ENCODE peak calls at places on chromosomes 4 and X, in eight cellular contexts. One of them, this sample, is unnamed.

GRCh38 chr4:35038079-35038805 is 1206.1 kb downstream of the ARAP2 start:
- DNase-seq in fibroblast of the aortic adventitia: no peak
- DNase-seq in IMR-90: no peak
- DNase-seq in NCI-H2227 treated with DMSO at 0.1 percent for 48 hours: no peak
- DNase-seq in B cell: no peak
- DNase-seq in breast epithelium: no peak
- DNase-seq in T-helper 1 cell: no peak
- DNase-seq in stimulated activated CD4-positive, alpha-beta T cell treated with anti-CD3 and anti-CD28 coated beads, Interleukin-1b, Interleukin-23, amount 100 ng/mL, for 24 hours: no peak
- DNase-seq in this sample: no peak

GRCh38 chrX:21875013-21875412 is 19.2 kb downstream of the YY2 start:
- DNase-seq in fibroblast of the aortic adventitia: peak; percentile 20
- DNase-seq in IMR-90: no peak
- DNase-seq in NCI-H2227 treated with DMSO at 0.1 percent for 48 hours: no peak
- DNase-seq in B cell: no peak
- DNase-seq in breast epithelium: no peak
- DNase-seq in T-helper 1 cell: no peak
- DNase-seq in stimulated activated CD4-positive, alpha-beta T cell treated with anti-CD3 and anti-CD28 coated beads, Interleukin-1b, Interleukin-23, amount 100 ng/mL, for 24 hours: no peak
- DNase-seq in this sample: no peak

GRCh38 chr4:39514888-39515401 is 12.3 kb downstream of the UGDH start:
- DNase-seq in fibroblast of the aortic adventitia: no peak
- DNase-seq in IMR-90: peak; percentile 66
- DNase-seq in NCI-H2227 treated with DMSO at 0.1 percent for 48 hours: no peak
- DNase-seq in B cell: no peak
- DNase-seq in breast epithelium: no peak
- DNase-seq in T-helper 1 cell: no peak
- DNase-seq in stimulated activated CD4-positive, alpha-beta T cell treated with anti-CD3 and anti-CD28 coated beads, Interleukin-1b, Interleukin-23, amount 100 ng/mL, for 24 hours: no peak
- DNase-seq in this sample: no peak

GRCh38 chrX:70504772-70505450 is 60.3 kb downstream of the DLG3 start:
- DNase-seq in fibroblast of the aortic adventitia: no peak
- DNase-seq in IMR-90: no peak
- DNase-seq in NCI-H2227 treated with DMSO at 0.1 percent for 48 hours: no peak
- DNase-seq in B cell: no peak
- DNase-seq in breast epithelium: no peak
- DNase-seq in T-helper 1 cell: no peak
- DNase-seq in stimulated activated CD4-positive, alpha-beta T cell treated with anti-CD3 and anti-CD28 coated beads, Interleukin-1b, Interleukin-23, amount 100 ng/mL, for 24 hours: no peak
- DNase-seq in this sample: no peak

GRCh38 chrX:47200385-47201150 is 6.9 kb downstream of the UBA1 start:
- DNase-seq in fibroblast of the aortic adventitia: peak; percentile 94
- DNase-seq in IMR-90: peak; percentile 65
- DNase-seq in NCI-H2227 treated with DMSO at 0.1 percent for 48 hours: peak; percentile 3
- DNase-seq in B cell: no peak
- DNase-seq in breast epithelium: peak; percentile 52
- DNase-seq in T-helper 1 cell: no peak
- DNase-seq in stimulated activated CD4-positive, alpha-beta T cell treated with anti-CD3 and anti-CD28 coated beads, Interleukin-1b, Interleukin-23, amount 100 ng/mL, for 24 hours: no peak
- DNase-seq in this sample: no peak

GRCh38 chr4:88743696-88744095 is 46.1 kb upstream of the NAP1L5 start:
- DNase-seq in fibroblast of the aortic adventitia: peak; percentile 67
- DNase-seq in IMR-90: peak; percentile 94
- DNase-seq in NCI-H2227 treated with DMSO at 0.1 percent for 48 hours: no peak
- DNase-seq in B cell: no peak
- DNase-seq in breast epithelium: no peak
- DNase-seq in T-helper 1 cell: no peak
- DNase-seq in stimulated activated CD4-positive, alpha-beta T cell treated with anti-CD3 and anti-CD28 coated beads, Interleukin-1b, Interleukin-23, amount 100 ng/mL, for 24 hours: no peak
- DNase-seq in this sample: no peak

GRCh38 chr4:166635367-166635766 is 598.9 kb downstream of the SPOCK3 start:
- DNase-seq in fibroblast of the aortic adventitia: no peak
- DNase-seq in IMR-90: no peak
- DNase-seq in NCI-H2227 treated with DMSO at 0.1 percent for 48 hours: no peak
- DNase-seq in B cell: no peak
- DNase-seq in breast epithelium: no peak
- DNase-seq in T-helper 1 cell: no peak
- DNase-seq in stimulated activated CD4-positive, alpha-beta T cell treated with anti-CD3 and anti-CD28 coated beads, Interleukin-1b, Interleukin-23, amount 100 ng/mL, for 24 hours: no peak
- DNase-seq in this sample: no peak

GRCh38 chr4:1154523-1155182 is 17.7 kb downstream of the SPON2 start:
- DNase-seq in fibroblast of the aortic adventitia: peak; percentile 56
- DNase-seq in IMR-90: peak; percentile 25
- DNase-seq in NCI-H2227 treated with DMSO at 0.1 percent for 48 hours: no peak
- DNase-seq in B cell: peak; percentile 37
- DNase-seq in breast epithelium: no peak
- DNase-seq in T-helper 1 cell: no peak
- DNase-seq in stimulated activated CD4-positive, alpha-beta T cell treated with anti-CD3 and anti-CD28 coated beads, Interleukin-1b, Interleukin-23, amount 100 ng/mL, for 24 hours: no peak
- DNase-seq in this sample: no peak

GRCh38 chr4:68344049-68344448 is 5.8 kb downstream of the YTHDC1 start:
- DNase-seq in fibroblast of the aortic adventitia: no peak
- DNase-seq in IMR-90: no peak
- DNase-seq in NCI-H2227 treated with DMSO at 0.1 percent for 48 hours: no peak
- DNase-seq in B cell: no peak
- DNase-seq in breast epithelium: no peak
- DNase-seq in T-helper 1 cell: no peak
- DNase-seq in stimulated activated CD4-positive, alpha-beta T cell treated with anti-CD3 and anti-CD28 coated beads, Interleukin-1b, Interleukin-23, amount 100 ng/mL, for 24 hours: no peak
- DNase-seq in this sample: no peak

GRCh38 chr4:99651811-99652545 is 5.7 kb downstream of the C4orf54 start:
- DNase-seq in fibroblast of the aortic adventitia: no peak
- DNase-seq in IMR-90: no peak
- DNase-seq in NCI-H2227 treated with DMSO at 0.1 percent for 48 hours: no peak
- DNase-seq in B cell: no peak
- DNase-seq in breast epithelium: no peak
- DNase-seq in T-helper 1 cell: no peak
- DNase-seq in stimulated activated CD4-positive, alpha-beta T cell treated with anti-CD3 and anti-CD28 coated beads, Interleukin-1b, Interleukin-23, amount 100 ng/mL, for 24 hours: no peak
- DNase-seq in this sample: no peak

GRCh38 chr4:153904011-153904410 is 115.1 kb upstream of the SFRP2 start:
- DNase-seq in fibroblast of the aortic adventitia: no peak
- DNase-seq in IMR-90: no peak
- DNase-seq in NCI-H2227 treated with DMSO at 0.1 percent for 48 hours: no peak
- DNase-seq in B cell: no peak
- DNase-seq in breast epithelium: no peak
- DNase-seq in T-helper 1 cell: no peak
- DNase-seq in stimulated activated CD4-positive, alpha-beta T cell treated with anti-CD3 and anti-CD28 coated beads, Interleukin-1b, Interleukin-23, amount 100 ng/mL, for 24 hours: no peak
- DNase-seq in this sample: no peak

GRCh38 chr4:169179609-169180526 is 90.9 kb downstream of the SH3RF1 start:
- DNase-seq in fibroblast of the aortic adventitia: peak; percentile 59
- DNase-seq in IMR-90: peak; percentile 40
- DNase-seq in NCI-H2227 treated with DMSO at 0.1 percent for 48 hours: no peak
- DNase-seq in B cell: no peak
- DNase-seq in breast epithelium: no peak
- DNase-seq in T-helper 1 cell: no peak
- DNase-seq in stimulated activated CD4-positive, alpha-beta T cell treated with anti-CD3 and anti-CD28 coated beads, Interleukin-1b, Interleukin-23, amount 100 ng/mL, for 24 hours: no peak
- DNase-seq in this sample: no peak

GRCh38 chrX:86946569-86946968 is 571.0 kb upstream of the KLHL4 start:
- DNase-seq in fibroblast of the aortic adventitia: peak; percentile 1
- DNase-seq in IMR-90: peak; percentile 24
- DNase-seq in NCI-H2227 treated with DMSO at 0.1 percent for 48 hours: no peak
- DNase-seq in B cell: no peak
- DNase-seq in breast epithelium: no peak
- DNase-seq in T-helper 1 cell: no peak
- DNase-seq in stimulated activated CD4-positive, alpha-beta T cell treated with anti-CD3 and anti-CD28 coated beads, Interleukin-1b, Interleukin-23, amount 100 ng/mL, for 24 hours: no peak
- DNase-seq in this sample: no peak

GRCh38 chr4:24810016-24810415 is 14.6 kb downstream of the SOD3 start:
- DNase-seq in fibroblast of the aortic adventitia: peak; percentile 49
- DNase-seq in IMR-90: peak; percentile 83
- DNase-seq in NCI-H2227 treated with DMSO at 0.1 percent for 48 hours: no peak
- DNase-seq in B cell: no peak
- DNase-seq in breast epithelium: no peak
- DNase-seq in T-helper 1 cell: no peak
- DNase-seq in stimulated activated CD4-positive, alpha-beta T cell treated with anti-CD3 and anti-CD28 coated beads, Interleukin-1b, Interleukin-23, amount 100 ng/mL, for 24 hours: no peak
- DNase-seq in this sample: no peak

GRCh38 chrX:115562492-115562872 is 1.5 kb downstream of the PLS3 start:
- DNase-seq in fibroblast of the aortic adventitia: peak; percentile 78
- DNase-seq in IMR-90: peak; percentile 51
- DNase-seq in NCI-H2227 treated with DMSO at 0.1 percent for 48 hours: no peak
- DNase-seq in B cell: no peak
- DNase-seq in breast epithelium: no peak
- DNase-seq in T-helper 1 cell: no peak
- DNase-seq in stimulated activated CD4-positive, alpha-beta T cell treated with anti-CD3 and anti-CD28 coated beads, Interleukin-1b, Interleukin-23, amount 100 ng/mL, for 24 hours: no peak
- DNase-seq in this sample: no peak

GRCh38 chr4:41933997-41934812 is 1.0 kb upstream of the TMEM33 start:
- DNase-seq in fibroblast of the aortic adventitia: no peak
- DNase-seq in IMR-90: no peak
- DNase-seq in NCI-H2227 treated with DMSO at 0.1 percent for 48 hours: no peak
- DNase-seq in B cell: no peak
- DNase-seq in breast epithelium: no peak
- DNase-seq in T-helper 1 cell: no peak
- DNase-seq in stimulated activated CD4-positive, alpha-beta T cell treated with anti-CD3 and anti-CD28 coated beads, Interleukin-1b, Interleukin-23, amount 100 ng/mL, for 24 hours: no peak
- DNase-seq in this sample: peak; percentile 80

GRCh38 chr4:4870493-4871266 is 11.2 kb downstream of the MSX1 start:
- DNase-seq in fibroblast of the aortic adventitia: no peak
- DNase-seq in IMR-90: no peak
- DNase-seq in NCI-H2227 treated with DMSO at 0.1 percent for 48 hours: no peak
- DNase-seq in B cell: no peak
- DNase-seq in breast epithelium: no peak
- DNase-seq in T-helper 1 cell: no peak
- DNase-seq in stimulated activated CD4-positive, alpha-beta T cell treated with anti-CD3 and anti-CD28 coated beads, Interleukin-1b, Interleukin-23, amount 100 ng/mL, for 24 hours: no peak
- DNase-seq in this sample: no peak

GRCh38 chrX:8591526-8591925 is 126.9 kb downstream of the VCX3B start:
- DNase-seq in fibroblast of the aortic adventitia: no peak
- DNase-seq in IMR-90: no peak
- DNase-seq in NCI-H2227 treated with DMSO at 0.1 percent for 48 hours: no peak
- DNase-seq in B cell: no peak
- DNase-seq in breast epithelium: no peak
- DNase-seq in T-helper 1 cell: no peak
- DNase-seq in stimulated activated CD4-positive, alpha-beta T cell treated with anti-CD3 and anti-CD28 coated beads, Interleukin-1b, Interleukin-23, amount 100 ng/mL, for 24 hours: no peak
- DNase-seq in this sample: no peak

GRCh38 chr4:101283436-101283835 is 63.9 kb downstream of the PPP3CA start:
- DNase-seq in fibroblast of the aortic adventitia: no peak
- DNase-seq in IMR-90: no peak
- DNase-seq in NCI-H2227 treated with DMSO at 0.1 percent for 48 hours: no peak
- DNase-seq in B cell: no peak
- DNase-seq in breast epithelium: no peak
- DNase-seq in T-helper 1 cell: no peak
- DNase-seq in stimulated activated CD4-positive, alpha-beta T cell treated with anti-CD3 and anti-CD28 coated beads, Interleukin-1b, Interleukin-23, amount 100 ng/mL, for 24 hours: no peak
- DNase-seq in this sample: no peak

GRCh38 chr4:90689739-90690138 is 562.5 kb downstream of the CCSER1 start:
- DNase-seq in fibroblast of the aortic adventitia: no peak
- DNase-seq in IMR-90: no peak
- DNase-seq in NCI-H2227 treated with DMSO at 0.1 percent for 48 hours: no peak
- DNase-seq in B cell: no peak
- DNase-seq in breast epithelium: no peak
- DNase-seq in T-helper 1 cell: no peak
- DNase-seq in stimulated activated CD4-positive, alpha-beta T cell treated with anti-CD3 and anti-CD28 coated beads, Interleukin-1b, Interleukin-23, amount 100 ng/mL, for 24 hours: no peak
- DNase-seq in this sample: no peak

GRCh38 chr4:26004290-26004689 is 90.3 kb downstream of the SMIM20 start:
- DNase-seq in fibroblast of the aortic adventitia: no peak
- DNase-seq in IMR-90: no peak
- DNase-seq in NCI-H2227 treated with DMSO at 0.1 percent for 48 hours: no peak
- DNase-seq in B cell: no peak
- DNase-seq in breast epithelium: no peak
- DNase-seq in T-helper 1 cell: no peak
- DNase-seq in stimulated activated CD4-positive, alpha-beta T cell treated with anti-CD3 and anti-CD28 coated beads, Interleukin-1b, Interleukin-23, amount 100 ng/mL, for 24 hours: no peak
- DNase-seq in this sample: no peak